ENCODE peak calls at places on chromosomes 3 and 15, in four cellular contexts. V is nephron progenitor cell, H is mammary epithelial cell, B is AG04449. Z is an unnamed sample.

GRCh38 chr3:123027292-123028232 is at the start of gene SEMA5B:
- DNase-seq in V (peak; percentile 86), H (peak; percentile 39), B (no peak), Z (no peak)

GRCh38 chr3:50134367-50134766 is 20.8 kb upstream of the SEMA3F start:
- DNase-seq in V (no peak), H (no peak), B (no peak), Z (no peak)

GRCh38 chr3:16456784-16457415 is 56.6 kb downstream of the RFTN1 start:
- DNase-seq in V (no peak), H (peak; percentile 8), B (no peak), Z (no peak)

GRCh38 chr3:116153174-116153573 is 292.1 kb downstream of the LSAMP start:
- DNase-seq in V (no peak), H (no peak), B (no peak), Z (no peak)

GRCh38 chr15:85541744-85542143 is 161.3 kb downstream of the AKAP13 start:
- DNase-seq in V (no peak), H (peak; percentile 24), B (no peak), Z (no peak)

GRCh38 chr15:33152502-33153109 is 41.9 kb downstream of the FMN1 start:
- DNase-seq in V (no peak), H (peak; percentile 77), B (no peak), Z (no peak)

GRCh38 chr3:67715911-67716310 is 61.5 kb upstream of the SUCLG2 start:
- DNase-seq in V (no peak), H (no peak), B (no peak), Z (no peak)

GRCh38 chr3:8810561-8810960 is 41.1 kb upstream of the OXTR start:
- DNase-seq in V (no peak), H (no peak), B (no peak), Z (no peak)

GRCh38 chr15:43133429-43134156 is at the start of gene TMEM62:
- DNase-seq in V (peak; percentile 76), H (peak; percentile 82), B (no peak), Z (peak; percentile 5)

GRCh38 chr3:38453075-38453913 is at the start of gene ACVR2B:
- DNase-seq in V (peak; percentile 95), H (peak; percentile 57), B (no peak), Z (peak; percentile 32)
- TF ChIP-seq CTCF in V (no peak), H (no peak), B (no peak), Z (no peak)

GRCh38 chr3:140219923-140220452 is 285.0 kb downstream of the CLSTN2 start:
- DNase-seq in V (no peak), H (no peak), B (no peak), Z (no peak)
- TF ChIP-seq CTCF in V (no peak), H (peak; percentile 21), B (no peak), Z (peak; percentile 18)

GRCh38 chr3:33004961-33005360 is 53.5 kb downstream of the CCR4 start:
- DNase-seq in V (no peak), H (no peak), B (no peak), Z (no peak)

GRCh38 chr3:33007776-33008175 is 56.3 kb downstream of the CCR4 start:
- DNase-seq in V (no peak), H (no peak), B (no peak), Z (no peak)

GRCh38 chr3:33006571-33007286 is 55.3 kb downstream of the CCR4 start:
- DNase-seq in V (no peak), H (no peak), B (no peak), Z (no peak)

GRCh38 chr3:33004205-33004604 is 52.8 kb downstream of the CCR4 start:
- DNase-seq in V (no peak), H (no peak), B (no peak), Z (no peak)

DNA sequence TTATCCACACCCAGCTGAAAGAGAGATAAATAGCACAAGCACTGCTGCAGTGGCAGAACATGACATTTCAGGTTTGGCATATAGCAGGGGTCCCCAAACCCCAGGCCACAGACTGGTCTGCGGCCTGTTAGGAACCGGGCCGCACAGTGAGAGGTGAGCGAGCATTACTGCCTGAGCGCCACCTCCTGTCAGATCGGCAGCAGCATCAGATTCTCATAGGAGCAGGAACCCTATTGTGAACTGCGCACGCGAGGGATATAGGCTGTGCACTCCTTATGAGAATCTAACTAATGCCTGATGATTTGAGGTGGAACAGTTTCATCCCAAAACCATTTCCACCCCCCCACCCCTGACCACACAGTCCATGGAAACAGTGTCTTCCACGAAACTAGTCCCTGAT is 54.6 kb downstream of the CCR4 start:
- DNase-seq in V (no peak), H (no peak), B (no peak), Z (no peak)
- TF ChIP-seq CTCF in V (no peak), H (no peak), B (no peak), Z (no peak)

DNA sequence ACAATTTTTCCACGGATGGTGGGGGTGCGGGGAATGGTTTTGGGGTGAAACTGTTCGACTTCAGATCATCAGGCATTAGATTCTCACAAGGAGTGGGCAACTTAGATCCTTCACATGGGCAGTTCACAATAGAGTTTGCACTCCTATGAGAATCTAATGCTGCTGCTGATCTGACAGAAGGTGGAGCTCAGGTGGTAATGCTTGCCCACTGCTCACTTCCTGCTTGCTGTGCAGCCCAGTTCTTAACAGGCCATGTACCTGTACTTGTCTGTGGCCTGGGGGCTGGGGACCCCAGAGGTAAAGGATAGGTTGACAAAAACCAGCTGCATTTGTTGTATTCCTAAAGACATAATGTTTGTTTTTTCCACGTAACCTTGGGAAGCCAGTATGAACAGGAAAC is 16.0 kb downstream of the DZIP3 start:
- DNase-seq in V (no peak), H (no peak), B (no peak), Z (no peak)
- TF ChIP-seq CTCF in V (no peak), H (no peak), B (no peak), Z (no peak)

GRCh38 chr3:149898771-149899170 is 71.9 kb downstream of the PFN2 start:
- DNase-seq in V (no peak), H (no peak), B (peak; percentile 40), Z (no peak)

GRCh38 chr3:149901770-149902169 is 68.9 kb downstream of the PFN2 start:
- DNase-seq in V (no peak), H (no peak), B (no peak), Z (no peak)

GRCh38 chr3:149900322-149900721 is 70.4 kb downstream of the PFN2 start:
- DNase-seq in V (no peak), H (no peak), B (no peak), Z (no peak)

GRCh38 chr3:149906036-149906435 is 64.7 kb downstream of the PFN2 start:
- DNase-seq in V (no peak), H (no peak), B (no peak), Z (no peak)

DNA sequence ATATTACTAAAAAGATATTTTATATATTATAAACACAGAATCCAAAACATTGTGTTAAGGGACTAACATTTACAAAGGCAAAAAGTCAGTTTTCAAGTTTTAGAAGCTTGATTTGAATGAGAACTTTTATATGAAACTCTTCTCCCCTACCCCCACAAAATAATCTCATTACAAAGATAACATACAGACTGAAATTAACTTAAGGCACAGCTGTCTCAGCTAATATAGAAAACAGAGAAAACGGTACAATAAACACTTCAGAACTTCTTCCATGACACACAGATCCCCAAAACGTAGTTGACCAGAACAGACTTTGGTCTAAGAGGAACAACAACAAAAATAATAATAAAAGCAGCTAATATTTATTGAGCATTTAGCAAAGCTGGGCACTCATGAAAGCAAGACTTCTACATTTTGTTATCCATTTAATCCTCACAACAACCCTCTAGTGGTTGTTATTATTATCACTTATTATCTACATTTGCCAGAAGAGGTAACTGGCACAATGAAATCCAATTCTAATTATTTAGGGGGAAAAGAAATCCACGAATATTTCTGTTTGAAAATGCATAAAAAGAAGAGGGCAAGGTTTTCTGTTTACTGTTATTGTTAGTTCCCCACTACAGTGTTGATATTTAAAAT is 68.1 kb downstream of the PFN2 start:
- DNase-seq in V (no peak), H (peak; percentile 1), B (no peak), Z (no peak)
- TF ChIP-seq CTCF in V (peak; percentile 12), H (peak; percentile 24), B (no peak), Z (peak; percentile 8)

GRCh38 chr3:197802505-197803459 is 11.7 kb downstream of the LRCH3 start:
- DNase-seq in V (no peak), H (no peak), B (no peak), Z (no peak)
- TF ChIP-seq CTCF in V (no peak), H (no peak), B (no peak), Z (peak; percentile 8)

DNA sequence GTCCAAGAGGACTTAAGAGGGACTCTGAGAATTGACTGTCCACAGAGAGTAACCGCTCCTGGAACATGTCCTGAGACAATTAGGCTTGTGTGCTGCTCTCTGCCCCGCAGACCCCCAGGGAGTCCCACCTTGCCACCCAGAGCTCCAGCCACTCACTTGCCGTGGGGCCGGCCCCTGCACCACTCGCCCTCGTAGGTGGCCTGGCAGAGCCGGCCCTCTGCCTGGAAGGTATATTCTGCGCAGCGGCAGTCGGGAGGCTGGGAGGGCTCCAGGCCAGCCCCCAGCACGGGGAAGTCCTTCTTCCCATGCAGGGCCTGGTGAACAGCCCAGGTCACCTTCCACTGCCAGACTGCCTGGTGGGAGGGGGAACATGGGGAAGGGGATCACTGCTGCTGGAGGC is 10.5 kb downstream of the ALS2CL start:
- DNase-seq in V (no peak), H (no peak), B (no peak), Z (no peak)
- TF ChIP-seq CTCF in V (no peak), H (no peak), B (no peak), Z (no peak)

DNA sequence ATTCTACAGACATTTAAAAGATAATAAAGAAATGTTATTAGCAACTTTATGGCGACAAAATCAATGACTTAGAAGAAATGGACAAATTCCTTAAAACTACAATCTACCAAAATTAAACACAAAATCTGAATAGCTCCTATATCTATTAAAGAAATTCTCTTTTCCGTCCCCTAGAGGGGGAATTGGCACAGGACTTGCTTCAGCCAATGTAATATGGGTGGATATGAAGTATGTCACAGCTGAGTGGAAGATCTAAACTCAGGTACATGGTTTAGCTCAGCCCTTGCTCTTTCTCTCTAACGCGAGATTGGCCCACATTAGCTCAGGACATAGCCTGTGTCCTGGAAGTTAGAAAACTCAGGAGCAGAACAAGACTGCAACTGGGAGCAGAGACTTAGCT is 79.3 kb downstream of the DNAH12 start:
- DNase-seq in V (no peak), H (no peak), B (no peak), Z (no peak)
- TF ChIP-seq CTCF in V (no peak), H (no peak), B (no peak), Z (no peak)

Z was measured in AG09319.